ENCODE peak calls at places on chromosomes 4 and X, in ten cellular contexts. S is T-helper 17 cell; T is stimulated activated CD4-positive, alpha-beta T cell treated with anti-CD3 and anti-CD28 coated beads, TNF-alpha, amount 100 ng/mL, for 1 hour; Y is occipital lobe; I is kidney epithelial cell; M is endodermal cell; O is type B pancreatic cell; J is naive thymus-derived CD4-positive, alpha-beta T cell; X is stimulated activated naive CD8-positive, alpha-beta T cell treated with anti-CD3 and anti-CD28 coated beads, Interleukin-15, Interleukin-2, amounts not matched to agents 100 U/mL and 50 U/mL, for 24 hours; C is hepatocyte. F is an unnamed sample.

GRCh38 chrX:48058621-48059295 is 12.7 kb downstream of the ZNF630 start:
- DNase-seq in S (no peak), T (no peak), Y (no peak), I (no peak), M (no peak), O (no peak), J (no peak), X (no peak), C (no peak), F (no peak)

GRCh38 chrX:38336538-38337240 is 9.4 kb upstream of the RPGR start:
- DNase-seq in S (no peak), T (no peak), Y (no peak), I (no peak), M (no peak), O (no peak), J (no peak), X (no peak), C (peak), F (no peak)

GRCh38 chr4:181301735-181302380 is 941.3 kb upstream of the TENM3 start:
- DNase-seq in S (no peak), T (no peak), Y (no peak), I (no peak), M (peak), O (no peak), J (no peak), X (peak), C (peak), F (no peak)

GRCh38 chr4:101201421-101201820 is 145.9 kb downstream of the PPP3CA start:
- DNase-seq in S (no peak), T (no peak), Y (no peak), I (no peak), M (no peak), O (no peak), J (no peak), X (no peak), C (no peak), F (no peak)

GRCh38 chr4:184811484-184812180 is 14.1 kb downstream of the ACSL1 start:
- DNase-seq in S (no peak), T (no peak), Y (no peak), I (no peak), M (no peak), O (no peak), J (no peak), X (no peak), C (no peak), F (no peak)

GRCh38 chr4:53174824-53175223 is 191.0 kb downstream of the SCFD2 start:
- DNase-seq in S (no peak), T (no peak), Y (no peak), I (no peak), M (no peak), O (no peak), J (no peak), X (no peak), C (no peak), F (no peak)

GRCh38 chr4:82694106-82694505 is 104.5 kb downstream of the SCD5 start:
- DNase-seq in S (no peak), T (no peak), Y (no peak), I (no peak), M (no peak), O (no peak), J (no peak), X (no peak), C (no peak), F (no peak)

GRCh38 chr4:66404149-66404548 is 733.9 kb upstream of the EPHA5 start:
- DNase-seq in S (no peak), T (no peak), Y (no peak), I (no peak), M (no peak), O (no peak), J (no peak), X (no peak), C (no peak), F (no peak)

GRCh38 chr4:169791064-169791463 is 33.3 kb upstream of the HPF1 start:
- DNase-seq in S (no peak), T (no peak), Y (no peak), I (no peak), M (no peak), O (no peak), J (no peak), X (no peak), C (no peak), F (no peak)

GRCh38 chr4:97994765-97995465 is 148.4 kb downstream of the STPG2 start:
- DNase-seq in S (no peak), T (no peak), Y (no peak), I (no peak), M (no peak), O (no peak), J (no peak), X (no peak), C (no peak), F (no peak)

GRCh38 chr4:32199639-32200038 is 1479.5 kb downstream of the PCDH7 start:
- DNase-seq in S (no peak), T (no peak), Y (no peak), I (no peak), M (no peak), O (no peak), J (no peak), X (no peak), C (no peak), F (no peak)

GRCh38 chr4:39514888-39515401 is 12.3 kb downstream of the UGDH start:
- DNase-seq in S (no peak), T (no peak), Y (no peak), I (no peak), M (no peak), O (no peak), J (no peak), X (no peak), C (peak), F (no peak)

GRCh38 chr4:75741027-75741426 is 16.6 kb downstream of the USO1 start:
- DNase-seq in S (no peak), T (no peak), Y (no peak), I (no peak), M (no peak), O (no peak), J (no peak), X (no peak), C (no peak), F (no peak)

GRCh38 chr4:26061248-26061986 is 147.4 kb downstream of the SMIM20 start:
- DNase-seq in S (peak), T (no peak), Y (no peak), I (no peak), M (peak), O (no peak), J (no peak), X (no peak), C (peak), F (no peak)

GRCh38 chrX:72526534-72527508 is 45.8 kb downstream of the HDAC8 start:
- DNase-seq in S (no peak), T (no peak), Y (no peak), I (no peak), M (no peak), O (no peak), J (no peak), X (no peak), C (peak), F (no peak)